ENCODE peak calls at places on chromosomes 13 and 19, in ten cellular contexts. One of them, this sample, is unnamed.

GRCh38 chr13:39864221-39864620 is 208.8 kb downstream of the COG6 start:
- DNase-seq in mucosa of descending colon: no peak
- DNase-seq in testis: no peak
- DNase-seq in psoas muscle: no peak
- DNase-seq in adrenal gland: no peak
- DNase-seq in IMR-90: no peak
- DNase-seq in CD8-positive, alpha-beta T cell: no peak
- DNase-seq in GM23338: no peak
- DNase-seq in lower leg skin: no peak
- DNase-seq in tibial artery: no peak
- DNase-seq in this sample: no peak

GRCh38 chr13:22744688-22745452 is 435.9 kb upstream of the SGCG start:
- DNase-seq in GM23338: no peak
- DNase-seq in psoas muscle: no peak
- DNase-seq in CD8-positive, alpha-beta T cell: no peak
- DNase-seq in adrenal gland: no peak
- DNase-seq in lower leg skin: no peak
- DNase-seq in IMR-90: no peak
- DNase-seq in tibial artery: no peak
- DNase-seq in testis: no peak
- DNase-seq in mucosa of descending colon: no peak
- DNase-seq in this sample: no peak

GRCh38 chr13:32225494-32225931 is 89.7 kb downstream of the ZAR1L start:
- DNase-seq in mucosa of descending colon: no peak
- DNase-seq in lower leg skin: no peak
- DNase-seq in psoas muscle: no peak
- DNase-seq in IMR-90: peak
- DNase-seq in GM23338: peak
- DNase-seq in adrenal gland: no peak
- DNase-seq in CD8-positive, alpha-beta T cell: no peak
- DNase-seq in tibial artery: no peak
- DNase-seq in testis: no peak
- DNase-seq in this sample: peak

GRCh38 chr19:4393947-4394590 is 6.3 kb downstream of the SH3GL1 start:
- DNase-seq in lower leg skin: no peak
- DNase-seq in GM23338: no peak
- DNase-seq in mucosa of descending colon: no peak
- DNase-seq in CD8-positive, alpha-beta T cell: no peak
- DNase-seq in tibial artery: no peak
- DNase-seq in psoas muscle: no peak
- DNase-seq in testis: no peak
- DNase-seq in adrenal gland: peak
- DNase-seq in IMR-90: no peak
- DNase-seq in this sample: no peak

GRCh38 chr19:7817801-7818200 is 12.2 kb upstream of the EVI5L start:
- DNase-seq in tibial artery: no peak
- DNase-seq in IMR-90: no peak
- DNase-seq in psoas muscle: no peak
- DNase-seq in testis: no peak
- DNase-seq in CD8-positive, alpha-beta T cell: no peak
- DNase-seq in mucosa of descending colon: no peak
- DNase-seq in lower leg skin: no peak
- DNase-seq in adrenal gland: no peak
- DNase-seq in GM23338: no peak
- DNase-seq in this sample: no peak

GRCh38 chr13:58977085-58977484 is 1186.6 kb downstream of the DIAPH3 start:
- DNase-seq in IMR-90: no peak
- DNase-seq in adrenal gland: no peak
- DNase-seq in testis: no peak
- DNase-seq in lower leg skin: no peak
- DNase-seq in psoas muscle: no peak
- DNase-seq in mucosa of descending colon: no peak
- DNase-seq in GM23338: no peak
- DNase-seq in CD8-positive, alpha-beta T cell: no peak
- DNase-seq in tibial artery: no peak
- DNase-seq in this sample: no peak

GRCh38 chr19:4638330-4638729 is 986 bp upstream of the TNFAIP8L1 start:
- DNase-seq in tibial artery: no peak
- DNase-seq in mucosa of descending colon: no peak
- DNase-seq in adrenal gland: no peak
- DNase-seq in CD8-positive, alpha-beta T cell: no peak
- DNase-seq in IMR-90: no peak
- DNase-seq in lower leg skin: no peak
- DNase-seq in testis: no peak
- DNase-seq in psoas muscle: peak
- DNase-seq in GM23338: no peak
- DNase-seq in this sample: no peak

GRCh38 chr13:19596960-19597361 is 35.6 kb upstream of the TPTE2 start:
- DNase-seq in tibial artery: no peak
- DNase-seq in psoas muscle: no peak
- DNase-seq in mucosa of descending colon: no peak
- DNase-seq in CD8-positive, alpha-beta T cell: no peak
- DNase-seq in IMR-90: peak
- DNase-seq in GM23338: no peak
- DNase-seq in testis: no peak
- DNase-seq in lower leg skin: no peak
- DNase-seq in adrenal gland: no peak
- DNase-seq in this sample: peak

GRCh38 chr13:73691891-73692290 is 442.3 kb downstream of the KLF12 start:
- DNase-seq in psoas muscle: no peak
- DNase-seq in mucosa of descending colon: no peak
- DNase-seq in testis: no peak
- DNase-seq in IMR-90: no peak
- DNase-seq in CD8-positive, alpha-beta T cell: no peak
- DNase-seq in tibial artery: no peak
- DNase-seq in lower leg skin: no peak
- DNase-seq in GM23338: no peak
- DNase-seq in adrenal gland: no peak
- DNase-seq in this sample: no peak

GRCh38 chr13:30868806-30869470 is 37.1 kb upstream of the MEDAG start:
- DNase-seq in IMR-90: peak
- DNase-seq in testis: no peak
- DNase-seq in adrenal gland: no peak
- DNase-seq in psoas muscle: no peak
- DNase-seq in mucosa of descending colon: no peak
- DNase-seq in lower leg skin: no peak
- DNase-seq in tibial artery: no peak
- DNase-seq in CD8-positive, alpha-beta T cell: no peak
- DNase-seq in GM23338: no peak
- DNase-seq in this sample: peak

GRCh38 chr19:29872224-29872731 is 60.5 kb downstream of the CCNE1 start:
- DNase-seq in mucosa of descending colon: no peak
- DNase-seq in testis: no peak
- DNase-seq in lower leg skin: no peak
- DNase-seq in adrenal gland: no peak
- DNase-seq in GM23338: peak
- DNase-seq in IMR-90: no peak
- DNase-seq in tibial artery: no peak
- DNase-seq in psoas muscle: no peak
- DNase-seq in CD8-positive, alpha-beta T cell: no peak
- DNase-seq in this sample: no peak

GRCh38 chr13:25503856-25504255 is 132.1 kb downstream of the ATP8A2 start:
- DNase-seq in IMR-90: no peak
- DNase-seq in lower leg skin: no peak
- DNase-seq in tibial artery: no peak
- DNase-seq in mucosa of descending colon: no peak
- DNase-seq in CD8-positive, alpha-beta T cell: no peak
- DNase-seq in GM23338: no peak
- DNase-seq in testis: no peak
- DNase-seq in adrenal gland: no peak
- DNase-seq in psoas muscle: no peak
- DNase-seq in this sample: no peak

DNA sequence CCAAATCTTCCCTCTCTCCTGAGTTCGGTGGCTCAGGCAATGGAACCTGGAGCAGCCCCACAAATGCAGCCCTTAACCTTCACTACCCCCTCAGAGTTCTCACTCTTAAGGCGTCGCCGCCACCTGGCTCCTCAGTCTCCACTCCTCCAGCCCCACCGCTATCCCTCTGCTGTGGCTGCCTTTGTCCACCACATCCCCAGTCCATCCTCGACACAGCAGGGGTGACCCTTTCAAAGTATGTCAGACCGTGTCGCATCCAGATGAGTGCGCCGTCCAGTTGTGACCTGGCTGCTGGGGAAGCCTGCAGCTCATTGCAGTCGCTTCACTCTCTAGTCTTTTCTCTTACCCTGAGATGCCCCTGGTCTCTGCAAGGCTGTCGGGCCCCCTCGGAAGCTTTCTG is 1.0 kb downstream of the SPPL2B start:
- DNase-seq in tibial artery: no peak
- DNase-seq in psoas muscle: no peak
- DNase-seq in GM23338: no peak
- DNase-seq in IMR-90: no peak
- DNase-seq in adrenal gland: no peak
- DNase-seq in testis: no peak
- DNase-seq in mucosa of descending colon: peak
- DNase-seq in CD8-positive, alpha-beta T cell: no peak
- DNase-seq in lower leg skin: no peak
- DNase-seq in this sample: no peak
- TF ChIP-seq CTCF in tibial artery: no peak
- TF ChIP-seq CTCF in psoas muscle: no peak
- TF ChIP-seq CTCF in GM23338: no peak
- TF ChIP-seq CTCF in IMR-90: no peak
- TF ChIP-seq CTCF in adrenal gland: no peak
- TF ChIP-seq CTCF in testis: no peak
- TF ChIP-seq CTCF in mucosa of descending colon: no peak
- TF ChIP-seq CTCF in CD8-positive, alpha-beta T cell: no peak
- TF ChIP-seq CTCF in lower leg skin: no peak
- TF ChIP-seq CTCF in this sample: no peak

GRCh38 chr19:48552406-48553322 is 692 bp downstream of the SULT2B1 start:
- DNase-seq in psoas muscle: no peak
- DNase-seq in GM23338: no peak
- DNase-seq in testis: no peak
- DNase-seq in lower leg skin: no peak
- DNase-seq in CD8-positive, alpha-beta T cell: no peak
- DNase-seq in adrenal gland: no peak
- DNase-seq in tibial artery: no peak
- DNase-seq in mucosa of descending colon: peak
- DNase-seq in IMR-90: no peak
- DNase-seq in this sample: no peak

GRCh38 chr19:48553676-48554384 is 1.9 kb downstream of the SULT2B1 start:
- DNase-seq in lower leg skin: no peak
- DNase-seq in mucosa of descending colon: peak
- DNase-seq in testis: peak
- DNase-seq in adrenal gland: peak
- DNase-seq in CD8-positive, alpha-beta T cell: no peak
- DNase-seq in psoas muscle: peak
- DNase-seq in IMR-90: peak
- DNase-seq in GM23338: peak
- DNase-seq in tibial artery: peak
- DNase-seq in this sample: peak

GRCh38 chr19:48549380-48549779 is 2.6 kb upstream of the SULT2B1 start:
- DNase-seq in mucosa of descending colon: no peak
- DNase-seq in testis: no peak
- DNase-seq in tibial artery: no peak
- DNase-seq in GM23338: no peak
- DNase-seq in adrenal gland: no peak
- DNase-seq in IMR-90: no peak
- DNase-seq in psoas muscle: no peak
- DNase-seq in lower leg skin: no peak
- DNase-seq in CD8-positive, alpha-beta T cell: no peak
- DNase-seq in this sample: no peak

GRCh38 chr19:48554385-48555091 is 2.6 kb downstream of the SULT2B1 start:
- DNase-seq in CD8-positive, alpha-beta T cell: no peak
- DNase-seq in mucosa of descending colon: no peak
- DNase-seq in adrenal gland: peak
- DNase-seq in testis: no peak
- DNase-seq in lower leg skin: no peak
- DNase-seq in GM23338: peak
- DNase-seq in IMR-90: no peak
- DNase-seq in psoas muscle: no peak
- DNase-seq in tibial artery: no peak
- DNase-seq in this sample: no peak

DNA sequence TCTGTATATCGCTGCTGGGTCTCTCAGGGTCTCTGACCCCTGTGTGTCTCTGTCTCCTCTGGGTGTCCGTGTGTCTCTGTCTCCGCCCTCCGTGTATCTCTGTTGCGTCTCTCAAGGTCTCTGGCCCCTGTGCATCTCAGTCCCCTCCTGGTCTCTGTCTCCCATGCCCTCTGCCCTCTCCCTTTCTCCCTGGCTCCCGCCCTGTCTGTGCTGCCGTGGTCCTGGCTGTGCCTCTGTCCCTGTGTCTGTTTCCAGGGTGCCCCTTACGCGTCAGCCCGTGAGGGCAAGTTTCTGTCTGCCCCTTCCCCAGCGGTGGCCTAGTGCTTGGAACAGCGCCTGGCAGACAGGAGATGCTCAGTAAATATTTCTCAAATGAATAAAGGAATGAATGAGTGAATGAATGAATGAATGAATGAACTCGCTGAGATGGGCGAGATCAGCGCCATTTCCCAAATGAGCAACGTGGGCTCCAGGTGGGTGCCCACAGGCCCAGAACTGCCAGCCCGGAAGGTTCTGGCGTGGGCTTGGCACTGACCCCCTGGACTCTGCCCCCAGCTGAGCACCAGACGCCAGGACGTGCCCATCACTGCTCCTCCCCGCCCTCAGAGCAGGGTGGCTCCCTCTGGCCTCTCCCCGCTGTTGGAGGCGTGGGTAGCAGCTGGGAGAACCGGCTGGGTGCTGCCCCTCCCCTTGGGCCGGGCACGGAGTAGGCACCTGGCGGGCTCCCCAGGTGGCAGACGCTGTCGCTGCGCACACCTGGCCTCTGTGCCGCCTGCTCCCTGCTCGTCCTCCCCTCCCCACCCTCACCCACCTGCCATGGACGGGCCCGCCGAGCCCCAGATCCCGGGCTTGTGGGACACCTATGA is at the start of gene SULT2B1:
- DNase-seq in IMR-90: no peak
- DNase-seq in tibial artery: no peak
- DNase-seq in GM23338: no peak
- DNase-seq in psoas muscle: no peak
- DNase-seq in CD8-positive, alpha-beta T cell: no peak
- DNase-seq in adrenal gland: no peak
- DNase-seq in lower leg skin: no peak
- DNase-seq in testis: no peak
- DNase-seq in mucosa of descending colon: peak
- DNase-seq in this sample: no peak
- H3K4me3 ChIP-seq in IMR-90: no peak
- H3K4me3 ChIP-seq in tibial artery: no peak
- H3K4me3 ChIP-seq in GM23338: no peak
- H3K4me3 ChIP-seq in psoas muscle: no peak
- H3K4me3 ChIP-seq in CD8-positive, alpha-beta T cell: no peak
- H3K4me3 ChIP-seq in adrenal gland: no peak
- H3K4me3 ChIP-seq in lower leg skin: no peak
- H3K4me3 ChIP-seq in testis: no peak
- H3K4me3 ChIP-seq in mucosa of descending colon: no peak
- H3K4me3 ChIP-seq in this sample: no peak

GRCh38 chr13:68304287-68304893 is 1074.3 kb upstream of the PCDH9 start:
- DNase-seq in IMR-90: no peak
- DNase-seq in mucosa of descending colon: peak
- DNase-seq in testis: no peak
- DNase-seq in psoas muscle: no peak
- DNase-seq in adrenal gland: peak
- DNase-seq in GM23338: peak
- DNase-seq in tibial artery: no peak
- DNase-seq in CD8-positive, alpha-beta T cell: no peak
- DNase-seq in lower leg skin: no peak
- DNase-seq in this sample: peak
- TF ChIP-seq CTCF in IMR-90: no peak
- TF ChIP-seq CTCF in mucosa of descending colon: no peak
- TF ChIP-seq CTCF in testis: peak
- TF ChIP-seq CTCF in psoas muscle: peak
- TF ChIP-seq CTCF in adrenal gland: peak
- TF ChIP-seq CTCF in GM23338: peak
- TF ChIP-seq CTCF in tibial artery: peak
- TF ChIP-seq CTCF in CD8-positive, alpha-beta T cell: no peak
- TF ChIP-seq CTCF in lower leg skin: no peak
- TF ChIP-seq CTCF in this sample: peak

GRCh38 chr13:50365683-50366391 is 350.6 kb downstream of the KCNRG start:
- DNase-seq in lower leg skin: no peak
- DNase-seq in tibial artery: no peak
- DNase-seq in psoas muscle: no peak
- DNase-seq in IMR-90: no peak
- DNase-seq in GM23338: no peak
- DNase-seq in adrenal gland: no peak
- DNase-seq in CD8-positive, alpha-beta T cell: no peak
- DNase-seq in testis: no peak
- DNase-seq in mucosa of descending colon: peak
- DNase-seq in this sample: no peak
- H3K4me3 ChIP-seq in lower leg skin: no peak
- H3K4me3 ChIP-seq in tibial artery: no peak
- H3K4me3 ChIP-seq in psoas muscle: no peak
- H3K4me3 ChIP-seq in IMR-90: no peak
- H3K4me3 ChIP-seq in GM23338: no peak
- H3K4me3 ChIP-seq in adrenal gland: no peak
- H3K4me3 ChIP-seq in CD8-positive, alpha-beta T cell: no peak
- H3K4me3 ChIP-seq in testis: no peak
- H3K4me3 ChIP-seq in mucosa of descending colon: no peak
- H3K4me3 ChIP-seq in this sample: no peak

This sample was measured in astrocyte of the spinal cord.